ENCODE peak calls at places on chromosomes 13 and 19, in four cellular contexts. I, C, P and B are unnamed samples.
A peak's percentile ranks its signal among the peaks of the same experiment; 100 is the strongest.

GRCh38 chr13:76820759-76821158 is 65.4 kb downstream of the KCTD12 start:
- DNase-seq in I (no peak), C (no peak), P (no peak), B (no peak)

GRCh38 chr19:7944177-7944761 is 803 bp upstream of the TIMM44 start:
- DNase-seq in I (peak; percentile 58), C (peak; percentile 71), P (peak; percentile 86), B (peak; percentile 87)

GRCh38 chr13:20462533-20462915 is 63.1 kb downstream of the CRYL1 start:
- DNase-seq in I (no peak), C (no peak), P (no peak), B (no peak)

GRCh38 chr19:46691948-46692347 is 25.0 kb downstream of the PRKD2 start:
- DNase-seq in I (no peak), C (no peak), P (no peak), B (no peak)

GRCh38 chr19:38049105-38049649 is 142.2 kb downstream of the SIPA1L3 start:
- DNase-seq in I (peak; percentile 93), C (no peak), P (no peak), B (no peak)

GRCh38 chr19:57850553-57851017 is 926 bp downstream of the ZNF587 start:
- DNase-seq in I (no peak), C (peak; percentile 47), P (peak; percentile 29), B (peak; percentile 36)

GRCh38 chr13:24271611-24272451 is 37.5 kb upstream of the C1QTNF9 start:
- DNase-seq in I (peak; percentile 70), C (no peak), P (peak; percentile 68), B (no peak)

GRCh38 chr19:33168528-33168927 is 25.6 kb upstream of the LRP3 start:
- DNase-seq in I (no peak), C (no peak), P (no peak), B (no peak)

GRCh38 chr19:5534787-5535586 is 32.8 kb downstream of the TINCR start:
- DNase-seq in I (no peak), C (peak; percentile 64), P (no peak), B (peak; percentile 74)

GRCh38 chr13:43304449-43304848 is 281.1 kb downstream of the DNAJC15 start:
- DNase-seq in I (no peak), C (no peak), P (no peak), B (no peak)

GRCh38 chr19:6686628-6686975 is 16.6 kb upstream of the TNFSF14 start:
- DNase-seq in I (no peak), C (no peak), P (no peak), B (no peak)

GRCh38 chr13:83024226-83024625 is 858.0 kb downstream of the SLITRK1 start:
- DNase-seq in I (no peak), C (no peak), P (no peak), B (no peak)

GRCh38 chr13:44298314-44298713 is 75.3 kb upstream of the SERP2 start:
- DNase-seq in I (no peak), C (no peak), P (no peak), B (no peak)

GRCh38 chr13:48151766-48152165 is 56.9 kb upstream of the MED4 start:
- DNase-seq in I (no peak), C (no peak), P (no peak), B (no peak)

GRCh38 chr13:23883255-23883654 is 5.9 kb downstream of the MIPEP start:
- DNase-seq in I (no peak), C (no peak), P (no peak), B (no peak)

GRCh38 chr19:53132231-53132991 is at the start of gene ZNF415:
- DNase-seq in I (no peak), C (no peak), P (no peak), B (peak; percentile 91)

GRCh38 chr13:73857106-73857505 is 277.1 kb downstream of the KLF12 start:
- DNase-seq in I (no peak), C (no peak), P (no peak), B (no peak)

GRCh38 chr19:5038631-5039271 is 69.8 kb downstream of the KDM4B start:
- DNase-seq in I (no peak), C (peak; percentile 47), P (peak; percentile 17), B (peak; percentile 54)

GRCh38 chr19:35267818-35268545 is 780 bp upstream of the USF2 start:
- DNase-seq in I (no peak), C (peak; percentile 93), P (no peak), B (peak; percentile 67)

GRCh38 chr19:7340959-7341837 is 7.5 kb upstream of the ARHGEF18 start:
- DNase-seq in I (peak; percentile 92), C (peak; percentile 62), P (peak; percentile 73), B (peak; percentile 94)

DNA sequence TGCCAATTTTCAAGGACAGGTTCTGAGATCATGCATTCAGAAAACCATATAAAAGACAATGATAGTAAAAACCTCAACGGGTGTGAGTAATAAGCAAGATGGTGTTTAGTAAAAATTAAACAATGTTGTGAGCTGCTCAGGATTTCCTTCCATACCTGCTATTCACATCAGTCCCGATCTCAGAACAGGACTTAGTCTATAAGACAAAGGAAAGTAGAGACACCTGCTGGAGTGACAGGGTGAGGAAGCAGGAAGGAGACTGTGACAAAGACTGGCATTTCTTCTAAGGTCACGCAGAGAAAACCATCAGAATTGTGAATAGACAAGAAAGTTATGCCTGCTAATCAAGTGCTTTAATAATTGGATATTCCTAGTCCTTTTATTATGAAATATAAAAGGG is 648.0 kb downstream of the DACH1 start:
- DNase-seq in I (no peak), C (no peak), P (peak; percentile 7), B (peak; percentile 11)
- TF ChIP-seq USF2 in I (no peak), C (no peak), P (no peak), B (no peak)

GRCh38 chr13:87089391-87089790 is 581.8 kb upstream of the SLITRK5 start:
- DNase-seq in I (no peak), C (no peak), P (no peak), B (no peak)
- TF ChIP-seq ETV6 in I (no peak), C (no peak), P (no peak), B (no peak)

DNA sequence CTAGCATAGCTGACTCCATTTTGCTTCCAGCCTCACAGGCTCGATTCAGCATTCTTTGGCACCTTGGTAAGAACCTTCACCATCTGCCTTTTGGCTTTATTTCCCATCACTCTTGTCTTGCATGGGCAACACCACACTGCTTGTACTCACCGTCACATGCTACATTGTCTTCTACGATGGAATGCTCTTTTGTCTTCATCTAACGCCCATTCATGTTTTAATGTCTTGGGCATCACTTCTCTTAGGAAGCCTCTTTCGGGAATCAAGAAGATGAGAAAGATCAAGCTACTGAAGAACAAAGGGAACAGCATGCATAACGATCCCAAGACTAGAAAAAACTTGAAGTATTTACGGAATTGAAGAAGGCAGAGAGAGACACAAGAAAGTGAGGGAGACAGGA is 5.7 kb upstream of the RPL21 start:
- DNase-seq in I (no peak), C (no peak), P (no peak), B (no peak)
- TF ChIP-seq CTCF in I (no peak), C (no peak), P (no peak), B (no peak)

DNA sequence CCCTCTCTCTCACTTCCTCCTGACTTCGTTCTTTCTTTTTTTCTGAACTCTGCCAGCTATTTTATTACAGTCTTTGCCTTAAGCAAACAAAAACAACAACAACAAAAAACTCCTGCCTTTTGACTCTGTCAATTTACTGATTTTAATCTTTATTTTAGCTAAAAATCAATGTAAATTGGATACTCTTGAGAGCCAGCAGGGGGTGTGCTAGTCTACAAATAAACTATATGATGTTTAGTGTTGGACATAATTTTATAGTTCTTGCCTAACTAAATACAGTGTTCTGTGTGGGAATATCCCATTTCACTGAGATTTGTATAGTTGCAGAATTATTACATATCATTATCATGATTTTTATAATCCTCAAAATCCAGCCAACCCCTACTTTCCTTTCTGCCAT is 1199.9 kb upstream of the SPRY2 start:
- DNase-seq in I (no peak), C (no peak), P (peak; percentile 1), B (no peak)
- TF ChIP-seq USF2 in I (no peak), C (no peak), P (no peak), B (no peak)

DNA sequence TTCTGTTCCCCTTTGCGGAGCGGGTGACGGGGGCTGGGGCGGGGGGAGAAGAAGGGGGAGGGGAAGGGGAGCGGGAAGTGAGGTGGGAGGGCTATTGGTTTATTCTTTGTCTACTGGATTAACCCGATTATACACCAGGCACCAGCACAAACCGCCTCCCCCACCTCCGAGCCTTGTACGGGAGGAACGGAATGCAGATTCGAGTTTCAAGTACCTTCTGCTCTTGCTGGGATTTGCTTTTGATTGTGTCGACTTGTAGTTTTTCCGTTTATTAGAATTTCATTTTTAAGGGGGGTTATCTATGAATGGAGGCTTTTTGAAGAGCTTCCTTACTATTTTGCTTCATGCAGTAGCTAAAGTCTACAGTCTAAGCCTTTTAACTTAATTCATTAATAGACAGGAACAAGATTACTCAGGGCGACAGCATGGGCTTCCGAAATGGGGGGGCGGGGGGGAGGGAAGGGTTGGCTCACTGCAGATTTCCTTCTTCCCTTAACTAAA is 895 bp upstream of the SPRY2 start:
- DNase-seq in I (no peak), C (no peak), P (peak; percentile 49), B (peak; percentile 66)
- TF ChIP-seq ETV6 in I (no peak), C (no peak), P (no peak), B (no peak)

GRCh38 chr19:40519352-40520322 is 52.8 kb downstream of the SPTBN4 start:
- DNase-seq in I (no peak), C (no peak), P (no peak), B (peak; percentile 68)

GRCh38 chr19:40523322-40524047 is 53.2 kb upstream of the SHKBP1 start:
- DNase-seq in I (no peak), C (peak; percentile 70), P (peak; percentile 61), B (peak; percentile 87)

GRCh38 chr19:40524133-40524549 is 52.5 kb upstream of the SHKBP1 start:
- DNase-seq in I (no peak), C (no peak), P (no peak), B (no peak)

GRCh38 chr19:40524655-40525054 is 52.0 kb upstream of the SHKBP1 start:
- DNase-seq in I (no peak), C (no peak), P (no peak), B (no peak)

DNA sequence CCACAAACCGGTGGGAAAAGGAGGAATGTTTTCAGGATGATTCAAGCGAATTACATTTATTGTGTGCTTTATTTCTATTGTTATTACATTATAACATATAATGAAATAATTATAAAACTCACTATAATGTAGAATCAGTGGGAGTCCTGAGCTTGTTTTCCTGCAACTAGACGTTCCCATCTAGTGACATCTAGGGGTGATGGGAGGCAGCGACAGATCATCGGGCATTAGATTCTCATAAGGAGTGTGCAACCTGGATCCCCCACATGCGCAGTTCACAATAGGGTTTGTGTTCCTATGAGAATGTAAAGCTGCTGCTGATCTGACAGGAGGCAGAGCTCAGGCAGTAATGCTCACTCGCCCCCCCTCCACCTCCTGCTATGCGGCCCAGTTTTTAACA is 54.5 kb downstream of the SPTBN4 start:
- DNase-seq in I (no peak), C (no peak), P (peak; percentile 39), B (no peak)
- TF ChIP-seq CTCF in I (peak; percentile 22), C (peak; percentile 60), P (peak; percentile 59), B (no peak)

GRCh38 chr13:109241160-109241559 is 545.2 kb downstream of the IRS2 start:
- DNase-seq in I (no peak), C (no peak), P (no peak), B (no peak)
- TF ChIP-seq USF2 in I (no peak), C (no peak), P (no peak), B (no peak)

GRCh38 chr19:43624933-43625332 is 5.5 kb upstream of the ZNF428 start:
- DNase-seq in I (no peak), C (peak; percentile 88), P (no peak), B (peak; percentile 98)
- TF ChIP-seq ETV6 in I (no peak), C (no peak), P (no peak), B (no peak)